ENCODE peak calls at places on chromosomes 16 and 17, in six cellular contexts. D, O, H, T, Z and V are unnamed samples.

GRCh38 chr16:68629315-68629900 is 15.7 kb upstream of the CDH3 start:
- DNase-seq in D (no peak), H (no peak), T (no peak), Z (no peak), O (no peak), V (no peak)

GRCh38 chr17:2844386-2844785 is 48.1 kb downstream of the RAP1GAP2 start:
- DNase-seq in O (no peak), T (no peak), D (no peak), Z (no peak), H (no peak), V (no peak)

GRCh38 chr16:12646490-12647274 is 157.0 kb downstream of the CPPED1 start:
- DNase-seq in D (no peak), H (peak; percentile 77), T (peak; percentile 28), O (no peak), Z (no peak), V (no peak)

GRCh38 chr16:82639666-82640336 is 13.0 kb downstream of the CDH13 start:
- DNase-seq in H (peak; percentile 55), D (peak; percentile 47), Z (peak; percentile 37), O (no peak), T (peak; percentile 56), V (no peak)

GRCh38 chr16:81493755-81494433 is 49.3 kb downstream of the CMIP start:
- DNase-seq in Z (no peak), H (no peak), T (peak; percentile 83), D (peak; percentile 93), O (no peak), V (no peak)

GRCh38 chr16:80027007-80027965 is 426.7 kb upstream of the MAF start:
- DNase-seq in T (peak; percentile 89), D (peak; percentile 98), O (no peak), H (peak; percentile 76), Z (peak; percentile 6), V (no peak)

GRCh38 chr16:89485701-89486246 is 4.6 kb downstream of the ANKRD11 start:
- DNase-seq in T (no peak), O (no peak), Z (no peak), D (no peak), H (no peak), V (no peak)

GRCh38 chr17:1563786-1564613 is 1.4 kb upstream of the PITPNA start:
- DNase-seq in H (no peak), D (no peak), Z (no peak), O (no peak), T (no peak), V (no peak)

GRCh38 chr16:87117936-87118335 is 199.3 kb downstream of the C16orf95 start:
- DNase-seq in D (no peak), H (no peak), O (no peak), Z (no peak), T (no peak), V (no peak)

GRCh38 chr17:78184868-78185267 is 2.0 kb downstream of the TK1 start:
- DNase-seq in T (no peak), H (no peak), D (no peak), O (no peak), Z (no peak), V (no peak)

GRCh38 chr17:9383828-9384227 is 191.8 kb downstream of the STX8 start:
- DNase-seq in H (no peak), O (no peak), Z (no peak), D (no peak), T (no peak), V (no peak)

GRCh38 chr17:77394540-77395295 is 253.9 kb downstream of the SEC14L1 start:
- DNase-seq in H (no peak), D (no peak), T (no peak), Z (no peak), O (no peak), V (no peak)

GRCh38 chr16:19715566-19715965 is 2.5 kb downstream of the KNOP1 start:
- DNase-seq in T (no peak), H (no peak), D (peak; percentile 53), Z (no peak), O (no peak), V (no peak)

GRCh38 chr17:79997004-79997673 is 38.5 kb downstream of the TBC1D16 start:
- DNase-seq in D (no peak), H (peak; percentile 98), Z (peak; percentile 57), T (no peak), O (peak; percentile 99), V (no peak)

GRCh38 chr17:81260641-81261040 is 21.5 kb downstream of the NDUFAF8 start:
- DNase-seq in H (no peak), D (no peak), T (no peak), Z (no peak), O (no peak), V (no peak)

GRCh38 chr17:2250140-2251095 is 53.2 kb downstream of the SMG6 start:
- DNase-seq in H (no peak), D (no peak), O (no peak), T (no peak), Z (no peak), V (no peak)